ENCODE peak calls at places on chromosomes 7 and 10, in four cellular contexts. One of them, this sample, is unnamed.

GRCh38 chr7:149253665-149254064 is 8.3 kb upstream of the ZNF783 start:
- DNase-seq in naive B cell: no peak
- DNase-seq in A549: no peak
- DNase-seq in naive thymus-derived CD8-positive, alpha-beta T cell: no peak
- DNase-seq in this sample: no peak

GRCh38 chr10:32031920-32032319 is 24.3 kb downstream of the KIF5B start:
- DNase-seq in A549: no peak
- DNase-seq in naive B cell: no peak
- DNase-seq in naive thymus-derived CD8-positive, alpha-beta T cell: no peak
- DNase-seq in this sample: no peak

GRCh38 chr7:155516466-155516865 is 29.9 kb downstream of the CNPY1 start:
- DNase-seq in A549: no peak
- DNase-seq in naive B cell: no peak
- DNase-seq in naive thymus-derived CD8-positive, alpha-beta T cell: no peak
- DNase-seq in this sample: no peak

GRCh38 chr10:111119637-111120036 is 42.8 kb downstream of the ADRA2A start:
- DNase-seq in naive B cell: no peak
- DNase-seq in A549: no peak
- DNase-seq in naive thymus-derived CD8-positive, alpha-beta T cell: no peak
- DNase-seq in this sample: no peak

GRCh38 chr10:7915923-7916322 is 97.6 kb downstream of the TAF3 start:
- DNase-seq in naive B cell: no peak
- DNase-seq in naive thymus-derived CD8-positive, alpha-beta T cell: no peak
- DNase-seq in A549: no peak
- DNase-seq in this sample: no peak

GRCh38 chr10:132303361-132304115 is 4.2 kb downstream of the STK32C start:
- DNase-seq in A549: no peak
- DNase-seq in naive B cell: no peak
- DNase-seq in naive thymus-derived CD8-positive, alpha-beta T cell: no peak
- DNase-seq in this sample: no peak

GRCh38 chr10:118956253-118957140 is 73.0 kb upstream of the NANOS1 start:
- DNase-seq in A549: no peak
- DNase-seq in naive B cell: no peak
- DNase-seq in naive thymus-derived CD8-positive, alpha-beta T cell: no peak
- DNase-seq in this sample: no peak

GRCh38 chr7:106552645-106553445 is 108.1 kb downstream of the CCDC71L start:
- DNase-seq in naive thymus-derived CD8-positive, alpha-beta T cell: no peak
- DNase-seq in A549: no peak
- DNase-seq in naive B cell: peak
- DNase-seq in this sample: no peak

GRCh38 chr10:130766716-130767115 is 544.8 kb downstream of the TCERG1L start:
- DNase-seq in naive thymus-derived CD8-positive, alpha-beta T cell: no peak
- DNase-seq in naive B cell: no peak
- DNase-seq in A549: no peak
- DNase-seq in this sample: no peak

GRCh38 chr7:151361193-151361959 is 19.8 kb downstream of the NUB1 start:
- DNase-seq in naive B cell: no peak
- DNase-seq in naive thymus-derived CD8-positive, alpha-beta T cell: no peak
- DNase-seq in A549: no peak
- DNase-seq in this sample: no peak

GRCh38 chr10:74502963-74503608 is 323.3 kb upstream of the KAT6B start:
- DNase-seq in naive thymus-derived CD8-positive, alpha-beta T cell: no peak
- DNase-seq in naive B cell: no peak
- DNase-seq in A549: no peak
- DNase-seq in this sample: peak

GRCh38 chr7:130201796-130202195 is 3.4 kb downstream of the TMEM209 start:
- DNase-seq in A549: no peak
- DNase-seq in naive thymus-derived CD8-positive, alpha-beta T cell: no peak
- DNase-seq in naive B cell: no peak
- DNase-seq in this sample: no peak

GRCh38 chr7:84477786-84478405 is 283.3 kb upstream of the SEMA3A start:
- DNase-seq in naive B cell: no peak
- DNase-seq in A549: no peak
- DNase-seq in naive thymus-derived CD8-positive, alpha-beta T cell: no peak
- DNase-seq in this sample: no peak

GRCh38 chr10:77836299-77836820 is 90.2 kb downstream of the DLG5 start:
- DNase-seq in A549: peak
- DNase-seq in naive thymus-derived CD8-positive, alpha-beta T cell: peak
- DNase-seq in naive B cell: peak
- DNase-seq in this sample: peak

GRCh38 chr7:95986136-95986535 is 213.8 kb downstream of the DYNC1I1 start:
- DNase-seq in naive thymus-derived CD8-positive, alpha-beta T cell: no peak
- DNase-seq in A549: no peak
- DNase-seq in naive B cell: no peak
- DNase-seq in this sample: no peak

GRCh38 chr7:149496642-149497391 is 792 bp downstream of the ZNF746 start:
- DNase-seq in naive B cell: peak
- DNase-seq in naive thymus-derived CD8-positive, alpha-beta T cell: peak
- DNase-seq in A549: peak
- DNase-seq in this sample: peak

GRCh38 chr7:64945776-64946175 is 42.7 kb downstream of the ZNF273 start:
- DNase-seq in naive thymus-derived CD8-positive, alpha-beta T cell: no peak
- DNase-seq in naive B cell: no peak
- DNase-seq in A549: no peak
- DNase-seq in this sample: peak

GRCh38 chr10:21891439-21891838 is 112.1 kb downstream of the DNAJC1 start:
- DNase-seq in naive B cell: no peak
- DNase-seq in A549: no peak
- DNase-seq in naive thymus-derived CD8-positive, alpha-beta T cell: no peak
- DNase-seq in this sample: no peak

GRCh38 chr10:77090381-77091356 is 546.9 kb downstream of the KCNMA1 start:
- DNase-seq in naive B cell: no peak
- DNase-seq in naive thymus-derived CD8-positive, alpha-beta T cell: no peak
- DNase-seq in A549: no peak
- DNase-seq in this sample: no peak

GRCh38 chr10:24238527-24239247 is 29.7 kb downstream of the KIAA1217 start:
- DNase-seq in naive B cell: no peak
- DNase-seq in naive thymus-derived CD8-positive, alpha-beta T cell: no peak
- DNase-seq in A549: no peak
- DNase-seq in this sample: no peak